ENCODE peak calls at places on chromosomes 12 and 14, in four cellular contexts. One of them, this sample, is unnamed.

GRCh38 chr12:120470150-120470817 is 736 bp upstream of the SRSF9 start:
- DNase-seq in neuronal stem cell: peak
- DNase-seq in mesendoderm: no peak
- DNase-seq in endothelial cell of umbilical vein: no peak
- DNase-seq in this sample: no peak

GRCh38 chr14:102525213-102526143 is 15.9 kb upstream of the ANKRD9 start:
- DNase-seq in neuronal stem cell: no peak
- DNase-seq in mesendoderm: no peak
- DNase-seq in endothelial cell of umbilical vein: no peak
- DNase-seq in this sample: peak

GRCh38 chr14:51242545-51243490 is 2.8 kb downstream of the TMX1 start:
- DNase-seq in neuronal stem cell: no peak
- DNase-seq in mesendoderm: peak
- DNase-seq in endothelial cell of umbilical vein: no peak
- DNase-seq in this sample: no peak

GRCh38 chr12:71157601-71158233 is at the start of gene TSPAN8:
- DNase-seq in neuronal stem cell: no peak
- DNase-seq in mesendoderm: no peak
- DNase-seq in endothelial cell of umbilical vein: peak
- DNase-seq in this sample: no peak

GRCh38 chr14:91748049-91748448 is 16.2 kb upstream of the CATSPERB start:
- DNase-seq in neuronal stem cell: no peak
- DNase-seq in mesendoderm: no peak
- DNase-seq in endothelial cell of umbilical vein: no peak
- DNase-seq in this sample: no peak

GRCh38 chr12:96094201-96094600 is 58.8 kb upstream of the LTA4H start:
- DNase-seq in neuronal stem cell: no peak
- DNase-seq in mesendoderm: peak
- DNase-seq in endothelial cell of umbilical vein: peak
- DNase-seq in this sample: peak

GRCh38 chr12:50268482-50268881 is 14.8 kb downstream of the LIMA1 start:
- DNase-seq in neuronal stem cell: no peak
- DNase-seq in mesendoderm: no peak
- DNase-seq in endothelial cell of umbilical vein: no peak
- DNase-seq in this sample: no peak

GRCh38 chr14:65333926-65334687 is 78.4 kb upstream of the FUT8 start:
- DNase-seq in neuronal stem cell: no peak
- DNase-seq in mesendoderm: peak
- DNase-seq in endothelial cell of umbilical vein: no peak
- DNase-seq in this sample: peak

GRCh38 chr12:105427883-105428282 is 97.4 kb downstream of the C12orf75 start:
- DNase-seq in neuronal stem cell: no peak
- DNase-seq in mesendoderm: peak
- DNase-seq in endothelial cell of umbilical vein: peak
- DNase-seq in this sample: no peak

GRCh38 chr14:32329146-32329545 is at the start of gene AKAP6:
- DNase-seq in neuronal stem cell: peak
- DNase-seq in mesendoderm: peak
- DNase-seq in endothelial cell of umbilical vein: no peak
- DNase-seq in this sample: no peak

GRCh38 chr12:104419717-104420116 is 37.0 kb upstream of the CHST11 start:
- DNase-seq in neuronal stem cell: no peak
- DNase-seq in mesendoderm: no peak
- DNase-seq in endothelial cell of umbilical vein: no peak
- DNase-seq in this sample: no peak

GRCh38 chr12:232731-233614 is 19.0 kb upstream of the SLC6A12 start:
- DNase-seq in neuronal stem cell: no peak
- DNase-seq in mesendoderm: no peak
- DNase-seq in endothelial cell of umbilical vein: no peak
- DNase-seq in this sample: no peak

GRCh38 chr14:22839159-22839779 is 2.9 kb downstream of the MMP14 start:
- DNase-seq in neuronal stem cell: no peak
- DNase-seq in mesendoderm: peak
- DNase-seq in endothelial cell of umbilical vein: no peak
- DNase-seq in this sample: peak

GRCh38 chr12:46497739-46498138 is 125.2 kb upstream of the SLC38A2 start:
- DNase-seq in neuronal stem cell: no peak
- DNase-seq in mesendoderm: no peak
- DNase-seq in endothelial cell of umbilical vein: no peak
- DNase-seq in this sample: peak

GRCh38 chr12:90235642-90236041 is 527.0 kb upstream of the ATP2B1 start:
- DNase-seq in neuronal stem cell: no peak
- DNase-seq in mesendoderm: no peak
- DNase-seq in endothelial cell of umbilical vein: no peak
- DNase-seq in this sample: no peak

GRCh38 chr12:106126441-106127288 is 12.1 kb downstream of the NUAK1 start:
- DNase-seq in neuronal stem cell: no peak
- DNase-seq in mesendoderm: no peak
- DNase-seq in endothelial cell of umbilical vein: no peak
- DNase-seq in this sample: no peak

GRCh38 chr14:101075801-101076413 is 172.4 kb upstream of the RTL1 start:
- DNase-seq in neuronal stem cell: no peak
- DNase-seq in mesendoderm: no peak
- DNase-seq in endothelial cell of umbilical vein: no peak
- DNase-seq in this sample: no peak

GRCh38 chr12:130698106-130698505 is 18.0 kb downstream of the RIMBP2 start:
- DNase-seq in neuronal stem cell: no peak
- DNase-seq in mesendoderm: no peak
- DNase-seq in endothelial cell of umbilical vein: no peak
- DNase-seq in this sample: no peak

GRCh38 chr12:127284870-127285431 is 982.0 kb upstream of the TMEM132C start:
- DNase-seq in neuronal stem cell: no peak
- DNase-seq in mesendoderm: no peak
- DNase-seq in endothelial cell of umbilical vein: peak
- DNase-seq in this sample: no peak

GRCh38 chr14:85824526-85824925 is 294.6 kb downstream of the FLRT2 start:
- DNase-seq in neuronal stem cell: peak
- DNase-seq in mesendoderm: peak
- DNase-seq in endothelial cell of umbilical vein: no peak
- DNase-seq in this sample: no peak

GRCh38 chr12:123846340-123846739 is 84.2 kb downstream of the DNAH10 start:
- DNase-seq in neuronal stem cell: no peak
- DNase-seq in mesendoderm: no peak
- DNase-seq in endothelial cell of umbilical vein: no peak
- DNase-seq in this sample: no peak
- H3K9ac ChIP-seq in neuronal stem cell: no peak
- H3K9ac ChIP-seq in mesendoderm: no peak
- H3K9ac ChIP-seq in endothelial cell of umbilical vein: no peak
- H3K9ac ChIP-seq in this sample: no peak

DNA sequence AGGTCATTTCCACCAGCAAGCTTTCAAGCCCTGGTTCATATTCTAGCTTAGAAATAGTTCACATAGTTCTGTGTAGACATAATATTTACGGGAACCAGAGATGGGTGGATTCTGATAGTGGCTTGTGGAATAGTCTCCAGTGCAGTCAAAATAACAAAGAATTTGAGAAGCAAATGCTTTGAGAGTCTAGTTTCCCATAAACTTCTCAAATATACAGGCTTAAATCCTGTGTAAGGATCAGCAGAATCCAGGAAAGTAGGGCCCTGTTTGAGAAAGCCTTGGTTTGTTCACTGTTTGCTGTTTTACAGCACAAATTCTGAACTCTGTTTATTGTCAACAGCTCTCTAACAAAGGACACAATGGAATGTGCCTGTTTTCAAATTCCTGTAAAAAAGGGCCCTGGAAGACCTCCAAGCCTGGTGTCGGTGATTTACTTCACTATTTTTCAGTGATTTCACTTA is 11.5 kb upstream of the FOS start:
- DNase-seq in neuronal stem cell: no peak
- DNase-seq in mesendoderm: peak
- DNase-seq in endothelial cell of umbilical vein: peak
- DNase-seq in this sample: peak
- H3K9ac ChIP-seq in neuronal stem cell: no peak
- H3K9ac ChIP-seq in mesendoderm: no peak
- H3K9ac ChIP-seq in endothelial cell of umbilical vein: peak
- H3K9ac ChIP-seq in this sample: no peak

DNA sequence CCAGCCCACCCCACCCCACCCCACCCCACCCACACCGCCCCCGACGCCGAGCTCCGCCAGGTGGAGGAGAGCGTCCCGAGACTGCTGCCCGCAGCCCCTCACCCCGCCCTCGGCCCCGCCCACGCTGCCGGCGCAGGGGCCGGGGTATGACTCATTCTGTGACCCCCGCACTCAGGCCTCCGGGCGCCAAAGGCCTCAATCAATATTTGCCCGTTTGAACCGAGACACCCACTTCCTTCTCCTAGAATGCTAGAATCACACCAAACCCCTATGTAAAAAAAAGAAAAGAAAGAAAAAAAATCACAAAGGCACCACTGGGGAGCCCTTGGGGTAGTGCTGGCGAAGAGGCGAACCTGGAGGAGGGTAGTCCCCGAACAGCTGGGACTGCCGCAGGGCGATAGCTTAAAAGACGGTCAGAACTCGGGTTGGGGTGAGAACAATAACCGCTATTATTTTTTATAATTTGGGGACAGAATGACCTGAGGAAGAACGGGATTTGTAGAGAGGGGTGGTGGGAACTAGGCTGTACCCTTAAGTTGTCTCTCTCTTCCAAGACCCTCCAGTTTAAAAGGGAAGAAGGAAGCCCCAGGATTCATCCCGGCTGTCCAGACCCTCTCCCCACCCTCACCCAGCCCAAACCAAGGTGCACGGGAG is 894 bp downstream of the KRT8 start:
- DNase-seq in neuronal stem cell: peak
- DNase-seq in mesendoderm: peak
- DNase-seq in endothelial cell of umbilical vein: peak
- DNase-seq in this sample: peak
- H3K9ac ChIP-seq in neuronal stem cell: peak
- H3K9ac ChIP-seq in mesendoderm: peak
- H3K9ac ChIP-seq in endothelial cell of umbilical vein: peak
- H3K9ac ChIP-seq in this sample: peak

GRCh38 chr14:68938515-68939423 is 40.3 kb downstream of the ACTN1 start:
- DNase-seq in neuronal stem cell: no peak
- DNase-seq in mesendoderm: peak
- DNase-seq in endothelial cell of umbilical vein: peak
- DNase-seq in this sample: no peak
- H3K9ac ChIP-seq in neuronal stem cell: no peak
- H3K9ac ChIP-seq in mesendoderm: peak
- H3K9ac ChIP-seq in endothelial cell of umbilical vein: peak
- H3K9ac ChIP-seq in this sample: no peak

DNA sequence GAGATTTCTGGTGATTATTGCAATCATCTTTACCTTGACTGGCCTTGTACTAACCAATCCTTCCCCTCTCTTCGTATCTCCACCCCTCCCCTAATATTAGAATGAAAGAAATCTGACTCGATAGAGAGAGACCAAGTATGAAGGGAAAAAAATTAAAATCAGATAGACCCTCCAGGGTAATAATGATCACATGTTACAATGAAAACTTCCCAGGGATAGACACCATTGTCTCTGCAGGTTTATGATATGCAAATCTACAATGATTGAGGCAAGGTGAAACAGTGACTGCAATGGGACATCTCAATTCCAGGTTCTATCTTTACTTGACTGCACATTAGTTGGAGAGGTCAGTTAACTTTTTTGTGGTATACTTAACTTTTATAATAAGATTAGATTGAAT is 1.5 kb upstream of the NFKBIA start:
- DNase-seq in neuronal stem cell: no peak
- DNase-seq in mesendoderm: no peak
- DNase-seq in endothelial cell of umbilical vein: no peak
- DNase-seq in this sample: no peak
- H3K9ac ChIP-seq in neuronal stem cell: no peak
- H3K9ac ChIP-seq in mesendoderm: peak
- H3K9ac ChIP-seq in endothelial cell of umbilical vein: no peak
- H3K9ac ChIP-seq in this sample: no peak

GRCh38 chr14:76810953-76811400 is 1.7 kb downstream of the ANGEL1 start:
- DNase-seq in neuronal stem cell: no peak
- DNase-seq in mesendoderm: peak
- DNase-seq in endothelial cell of umbilical vein: peak
- DNase-seq in this sample: peak

GRCh38 chr14:76806446-76806845 is 6.2 kb downstream of the ANGEL1 start:
- DNase-seq in neuronal stem cell: no peak
- DNase-seq in mesendoderm: no peak
- DNase-seq in endothelial cell of umbilical vein: no peak
- DNase-seq in this sample: no peak

GRCh38 chr14:76810525-76810924 is 2.2 kb downstream of the ANGEL1 start:
- DNase-seq in neuronal stem cell: no peak
- DNase-seq in mesendoderm: no peak
- DNase-seq in endothelial cell of umbilical vein: no peak
- DNase-seq in this sample: no peak

GRCh38 chr14:76808990-76809389 is 3.7 kb downstream of the ANGEL1 start:
- DNase-seq in neuronal stem cell: no peak
- DNase-seq in mesendoderm: no peak
- DNase-seq in endothelial cell of umbilical vein: no peak
- DNase-seq in this sample: peak

DNA sequence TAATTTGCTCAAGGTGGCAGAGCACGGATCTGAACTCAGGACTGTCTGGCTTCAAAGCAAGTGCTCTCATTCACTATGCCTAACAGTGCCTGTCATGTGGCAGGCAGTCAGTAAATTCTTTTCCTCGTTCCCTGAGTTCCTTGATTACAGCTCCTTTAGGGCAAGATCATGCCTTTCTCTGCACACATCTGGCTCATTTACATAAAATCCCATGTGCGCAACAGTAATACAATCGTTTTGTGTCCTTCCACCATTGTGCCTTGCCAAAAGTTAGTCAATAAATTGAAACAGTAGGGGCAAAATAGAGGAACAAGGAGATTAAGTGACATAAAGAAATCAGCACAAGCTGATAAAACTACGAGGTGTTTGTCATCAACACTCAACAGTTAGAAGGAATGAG is 7.4 kb downstream of the ANGEL1 start:
- DNase-seq in neuronal stem cell: no peak
- DNase-seq in mesendoderm: no peak
- DNase-seq in endothelial cell of umbilical vein: no peak
- DNase-seq in this sample: peak
- H3K9ac ChIP-seq in neuronal stem cell: no peak
- H3K9ac ChIP-seq in mesendoderm: no peak
- H3K9ac ChIP-seq in endothelial cell of umbilical vein: no peak
- H3K9ac ChIP-seq in this sample: no peak

This sample was measured in trophoblast cell.